ENCODE peak calls at places on chromosomes 7 and 10, in four cellular contexts. O, V, S and X are unnamed samples.

GRCh38 chr7:90710466-90710850 is 114.3 kb downstream of the CDK14 start:
- DNase-seq in O (no peak), V (no peak), S (no peak), X (no peak)

GRCh38 chr10:103145860-103146466 is 47.1 kb downstream of the NT5C2 start:
- DNase-seq in O (no peak), V (no peak), S (peak; percentile 71), X (peak; percentile 58)

GRCh38 chr10:12947741-12948140 is 53.8 kb downstream of the CCDC3 start:
- DNase-seq in O (no peak), V (no peak), S (no peak), X (no peak)

GRCh38 chr7:158133057-158133456 is 454.6 kb downstream of the PTPRN2 start:
- DNase-seq in O (peak; percentile 62), V (no peak), S (peak; percentile 21), X (no peak)

GRCh38 chr10:106626371-106626770 is 538.1 kb downstream of the SORCS1 start:
- DNase-seq in O (no peak), V (no peak), S (no peak), X (no peak)

GRCh38 chr7:142854505-142855400 is at the start of gene EPHB6:
- DNase-seq in O (peak; percentile 89), V (peak; percentile 87), S (peak; percentile 85), X (peak; percentile 31)

GRCh38 chr7:127409629-127410028 is 17.1 kb upstream of the ZNF800 start:
- DNase-seq in O (no peak), V (peak; percentile 43), S (no peak), X (no peak)

GRCh38 chr7:90955641-90956207 is 308.5 kb upstream of the FZD1 start:
- DNase-seq in O (no peak), V (no peak), S (no peak), X (no peak)

GRCh38 chr10:110321869-110322620 is 17.3 kb upstream of the SMNDC1 start:
- DNase-seq in O (no peak), V (no peak), S (no peak), X (no peak)

GRCh38 chr7:32062150-32062549 is 8.1 kb downstream of the PDE1C start:
- DNase-seq in O (peak; percentile 71), V (peak; percentile 68), S (peak; percentile 54), X (peak; percentile 66)

GRCh38 chr7:92695308-92696261 is 105.4 kb upstream of the FAM133B start:
- DNase-seq in O (peak; percentile 51), V (peak; percentile 71), S (no peak), X (peak; percentile 56)

GRCh38 chr10:76492026-76492425 is 1060.6 kb downstream of the LRMDA start:
- DNase-seq in O (no peak), V (no peak), S (no peak), X (no peak)

GRCh38 chr10:6473901-6474370 is 106.1 kb downstream of the PRKCQ start:
- DNase-seq in O (no peak), V (no peak), S (no peak), X (no peak)

GRCh38 chr10:133205146-133205545 is 24.9 kb upstream of the UTF1 start:
- DNase-seq in O (peak; percentile 61), V (no peak), S (no peak), X (no peak)

GRCh38 chr10:115558252-115558651 is 465.1 kb downstream of the ATRNL1 start:
- DNase-seq in O (no peak), V (peak; percentile 30), S (no peak), X (no peak)

GRCh38 chr10:11610855-11611247 is 599 bp downstream of the USP6NL start:
- DNase-seq in O (peak; percentile 68), V (peak; percentile 54), S (no peak), X (no peak)

GRCh38 chr10:15123749-15124184 is 26.6 kb downstream of the RPP38 start:
- DNase-seq in O (no peak), V (no peak), S (no peak), X (no peak)

GRCh38 chr10:104339469-104340098 is 1.3 kb upstream of the ITPRIP start:
- DNase-seq in O (no peak), V (no peak), S (no peak), X (no peak)

GRCh38 chr7:134022512-134022911 is 104.6 kb upstream of the LRGUK start:
- DNase-seq in O (no peak), V (no peak), S (no peak), X (no peak)

GRCh38 chr10:122588381-122588780 is 27.8 kb downstream of the DMBT1 start:
- DNase-seq in O (no peak), V (no peak), S (peak; percentile 35), X (no peak)

GRCh38 chr10:34345383-34345782 is 469.7 kb downstream of the PARD3 start:
- DNase-seq in O (no peak), V (no peak), S (no peak), X (no peak)

GRCh38 chr7:101173752-101174244 is 6.3 kb downstream of the NAT16 start:
- DNase-seq in O (no peak), V (peak; percentile 70), S (no peak), X (no peak)

GRCh38 chr10:117175215-117175900 is 21.9 kb upstream of the KCNK18 start:
- DNase-seq in O (no peak), V (no peak), S (peak; percentile 57), X (peak; percentile 25)

GRCh38 chr10:1504940-1505339 is 232.4 kb downstream of the ADARB2 start:
- DNase-seq in O (no peak), V (no peak), S (no peak), X (no peak)

GRCh38 chr10:120272350-120272749 is 184.7 kb upstream of the PLPP4 start:
- DNase-seq in O (no peak), V (no peak), S (no peak), X (no peak)
- H3K4me1 ChIP-seq in O (no peaks in the 10 kb centered on the region), V (no peaks in the 10 kb centered on the region), S (no peaks in the 10 kb centered on the region), X (no peaks in the 10 kb centered on the region)

DNA sequence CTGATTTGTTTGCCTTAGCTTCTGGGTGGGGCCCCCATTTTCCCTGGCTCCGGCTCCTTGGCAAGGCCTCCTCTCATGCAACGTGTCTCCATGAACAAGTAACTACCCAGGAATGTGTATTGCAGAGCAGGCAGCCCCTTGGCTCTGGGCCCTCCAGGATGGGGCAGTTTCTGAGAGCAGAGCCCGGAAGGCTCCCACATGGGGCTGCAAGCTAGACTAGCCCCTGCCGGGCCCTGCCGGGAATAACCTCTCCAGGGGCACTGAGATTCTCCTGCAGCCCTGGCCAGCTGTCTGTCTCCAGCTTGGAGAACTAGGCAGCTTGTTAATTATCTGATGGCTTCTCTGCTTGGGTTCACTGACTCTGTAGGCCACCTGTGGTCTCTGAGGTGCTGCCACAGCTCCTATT is 184.0 kb upstream of the INHBA start:
- DNase-seq in O (peak; percentile 74), V (no peak), S (peak; percentile 83), X (no peak)
- H3K4me1 ChIP-seq in O (no peaks in the 10 kb centered on the region), V (no peaks in the 10 kb centered on the region), S (no peaks in the 10 kb centered on the region), X (no peaks in the 10 kb centered on the region)

DNA sequence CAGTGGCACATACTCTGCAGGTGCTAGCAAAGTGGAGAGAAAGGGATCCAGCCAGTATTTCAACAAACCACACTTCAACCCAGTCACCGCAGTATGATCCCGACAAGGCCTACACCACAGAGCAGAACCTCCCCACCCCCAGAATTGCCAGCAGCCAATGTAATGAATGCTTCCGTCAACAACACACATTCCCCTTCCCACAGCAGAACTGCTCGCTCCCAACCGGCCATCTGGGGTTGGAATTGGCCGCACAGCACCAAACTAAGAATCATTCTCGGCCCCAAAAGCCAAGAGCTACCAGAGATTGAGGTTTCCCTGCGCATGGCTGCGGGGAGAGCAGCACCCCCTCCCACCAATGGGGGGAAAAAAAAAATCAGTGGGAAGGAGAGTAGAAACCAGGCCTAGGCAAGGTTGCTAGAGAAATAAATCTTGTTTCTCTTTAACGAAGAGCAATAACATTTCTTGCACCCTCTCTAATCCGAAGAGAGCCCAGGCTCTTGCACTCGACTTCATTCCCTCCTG is 1.1 kb downstream of the WASL start:
- DNase-seq in O (peak; percentile 63), V (peak; percentile 75), S (peak; percentile 57), X (peak; percentile 76)
- H3K4me1 ChIP-seq in O (peaks cover 4% of the 10 kb centered on the region), V (peaks cover 54% of the 10 kb centered on the region), S (peaks cover 61% of the 10 kb centered on the region), X (no peaks in the 10 kb centered on the region)

DNA sequence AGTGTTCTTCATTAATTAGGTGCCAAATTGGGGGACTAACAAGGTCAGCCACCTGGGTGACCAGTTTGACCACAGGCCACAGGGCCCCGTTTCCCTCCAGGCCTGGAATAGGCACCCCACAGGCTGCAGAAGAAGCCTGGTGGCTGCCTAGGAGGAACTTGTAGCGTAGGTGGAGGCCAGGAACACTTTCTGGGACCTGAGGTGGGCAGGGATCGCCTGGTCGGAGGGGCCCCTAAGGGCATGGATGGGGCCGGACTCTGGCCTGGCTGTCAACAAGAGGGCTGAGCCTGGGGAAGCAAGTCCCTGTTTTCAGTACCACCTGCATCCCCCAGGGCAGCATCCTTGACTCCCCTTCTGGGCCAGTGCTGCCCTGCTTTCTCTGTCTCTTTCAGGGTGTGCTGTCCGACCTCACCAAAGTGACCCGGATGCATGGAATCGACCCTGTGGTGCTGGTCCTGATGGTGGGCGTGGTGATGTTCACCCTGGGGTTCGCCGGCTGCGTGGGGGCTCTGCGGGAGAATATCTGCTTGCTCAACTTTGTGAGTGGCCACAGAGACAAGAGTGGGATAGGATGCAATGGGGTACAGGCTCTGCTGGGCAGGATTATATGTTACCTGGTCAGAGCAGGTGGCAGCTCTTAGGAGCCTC is 30.7 kb upstream of the SH2D4B start:
- DNase-seq in O (no peak), V (no peak), S (peak; percentile 43), X (no peak)
- H3K4me1 ChIP-seq in O (peaks cover 19% of the 10 kb centered on the region), V (peaks cover 23% of the 10 kb centered on the region), S (peaks cover 37% of the 10 kb centered on the region), X (no peaks in the 10 kb centered on the region)